ENCODE peak calls at places on chromosome 1, in ten cellular contexts. One of them, this sample, is unnamed.
A peak's percentile ranks its signal among the peaks of the same experiment; 100 is the strongest.

GRCh38 chr1:215957692-215958091 is 390.6 kb downstream of the KCTD3 start:
- DNase-seq in stimulated activated CD8-positive, alpha-beta memory T cell treated with anti-CD3 and anti-CD28 coated beads, Interleukin-4, amount 100 ng/mL, for 1 hour: no peak
- DNase-seq in head of caudate nucleus: no peak
- DNase-seq in endodermal cell: no peak
- DNase-seq in endothelial cell: no peak
- DNase-seq in SW480: no peak
- DNase-seq in T47D: no peak
- DNase-seq in NB4: no peak
- DNase-seq in spleen: no peak
- DNase-seq in activated T-cell treated with anti-CD3 and anti-CD28 coated beads, Interleukin-2, amount 50 U/mL, for 72 hours: no peak
- DNase-seq in this sample: no peak

GRCh38 chr1:45334308-45335245 is 5.4 kb upstream of the TOE1 start:
- DNase-seq in stimulated activated CD8-positive, alpha-beta memory T cell treated with anti-CD3 and anti-CD28 coated beads, Interleukin-4, amount 100 ng/mL, for 1 hour: no peak
- DNase-seq in head of caudate nucleus: peak; percentile 27
- DNase-seq in endodermal cell: peak; percentile 83
- DNase-seq in endothelial cell: no peak
- DNase-seq in SW480: no peak
- DNase-seq in T47D: no peak
- DNase-seq in NB4: peak; percentile 50
- DNase-seq in spleen: peak; percentile 78
- DNase-seq in activated T-cell treated with anti-CD3 and anti-CD28 coated beads, Interleukin-2, amount 50 U/mL, for 72 hours: no peak
- DNase-seq in this sample: no peak

GRCh38 chr1:225426395-225427248 is 1.2 kb downstream of the LBR start:
- DNase-seq in stimulated activated CD8-positive, alpha-beta memory T cell treated with anti-CD3 and anti-CD28 coated beads, Interleukin-4, amount 100 ng/mL, for 1 hour: peak; percentile 12
- DNase-seq in head of caudate nucleus: peak; percentile 25
- DNase-seq in endodermal cell: peak; percentile 75
- DNase-seq in endothelial cell: no peak
- DNase-seq in SW480: peak; percentile 58
- DNase-seq in T47D: peak; percentile 40
- DNase-seq in NB4: peak; percentile 70
- DNase-seq in spleen: peak; percentile 91
- DNase-seq in activated T-cell treated with anti-CD3 and anti-CD28 coated beads, Interleukin-2, amount 50 U/mL, for 72 hours: peak; percentile 33
- DNase-seq in this sample: no peak

GRCh38 chr1:21816602-21817302 is 4.7 kb downstream of the LDLRAD2 start:
- DNase-seq in stimulated activated CD8-positive, alpha-beta memory T cell treated with anti-CD3 and anti-CD28 coated beads, Interleukin-4, amount 100 ng/mL, for 1 hour: no peak
- DNase-seq in head of caudate nucleus: no peak
- DNase-seq in endodermal cell: peak; percentile 47
- DNase-seq in endothelial cell: no peak
- DNase-seq in SW480: peak; percentile 77
- DNase-seq in T47D: no peak
- DNase-seq in NB4: no peak
- DNase-seq in spleen: no peak
- DNase-seq in activated T-cell treated with anti-CD3 and anti-CD28 coated beads, Interleukin-2, amount 50 U/mL, for 72 hours: no peak
- DNase-seq in this sample: no peak

GRCh38 chr1:192497214-192497794 is 78.3 kb upstream of the RGS1 start:
- DNase-seq in stimulated activated CD8-positive, alpha-beta memory T cell treated with anti-CD3 and anti-CD28 coated beads, Interleukin-4, amount 100 ng/mL, for 1 hour: no peak
- DNase-seq in head of caudate nucleus: no peak
- DNase-seq in endodermal cell: no peak
- DNase-seq in endothelial cell: no peak
- DNase-seq in SW480: no peak
- DNase-seq in T47D: no peak
- DNase-seq in NB4: no peak
- DNase-seq in spleen: no peak
- DNase-seq in activated T-cell treated with anti-CD3 and anti-CD28 coated beads, Interleukin-2, amount 50 U/mL, for 72 hours: no peak
- DNase-seq in this sample: no peak

GRCh38 chr1:173164686-173165085 is 42.4 kb downstream of the TNFSF4 start:
- DNase-seq in stimulated activated CD8-positive, alpha-beta memory T cell treated with anti-CD3 and anti-CD28 coated beads, Interleukin-4, amount 100 ng/mL, for 1 hour: no peak
- DNase-seq in head of caudate nucleus: no peak
- DNase-seq in endodermal cell: peak; percentile 49
- DNase-seq in endothelial cell: no peak
- DNase-seq in SW480: no peak
- DNase-seq in T47D: no peak
- DNase-seq in NB4: no peak
- DNase-seq in spleen: no peak
- DNase-seq in activated T-cell treated with anti-CD3 and anti-CD28 coated beads, Interleukin-2, amount 50 U/mL, for 72 hours: no peak
- DNase-seq in this sample: no peak

GRCh38 chr1:91605566-91605965 is 104.9 kb downstream of the CDC7 start:
- DNase-seq in stimulated activated CD8-positive, alpha-beta memory T cell treated with anti-CD3 and anti-CD28 coated beads, Interleukin-4, amount 100 ng/mL, for 1 hour: no peak
- DNase-seq in head of caudate nucleus: no peak
- DNase-seq in endodermal cell: no peak
- DNase-seq in endothelial cell: no peak
- DNase-seq in SW480: no peak
- DNase-seq in T47D: no peak
- DNase-seq in NB4: no peak
- DNase-seq in spleen: no peak
- DNase-seq in activated T-cell treated with anti-CD3 and anti-CD28 coated beads, Interleukin-2, amount 50 U/mL, for 72 hours: no peak
- DNase-seq in this sample: no peak

GRCh38 chr1:201085902-201086735 is 26.1 kb downstream of the CACNA1S start:
- DNase-seq in stimulated activated CD8-positive, alpha-beta memory T cell treated with anti-CD3 and anti-CD28 coated beads, Interleukin-4, amount 100 ng/mL, for 1 hour: no peak
- DNase-seq in head of caudate nucleus: peak; percentile 62
- DNase-seq in endodermal cell: peak; percentile 92
- DNase-seq in endothelial cell: peak; percentile 55
- DNase-seq in SW480: peak; percentile 53
- DNase-seq in T47D: peak; percentile 77
- DNase-seq in NB4: peak; percentile 50
- DNase-seq in spleen: no peak
- DNase-seq in activated T-cell treated with anti-CD3 and anti-CD28 coated beads, Interleukin-2, amount 50 U/mL, for 72 hours: peak; percentile 44
- DNase-seq in this sample: no peak

GRCh38 chr1:237814319-237814924 is 76.3 kb downstream of the ZP4 start:
- DNase-seq in stimulated activated CD8-positive, alpha-beta memory T cell treated with anti-CD3 and anti-CD28 coated beads, Interleukin-4, amount 100 ng/mL, for 1 hour: no peak
- DNase-seq in head of caudate nucleus: no peak
- DNase-seq in endodermal cell: no peak
- DNase-seq in endothelial cell: no peak
- DNase-seq in SW480: peak; percentile 13
- DNase-seq in T47D: peak; percentile 31
- DNase-seq in NB4: peak; percentile 41
- DNase-seq in spleen: no peak
- DNase-seq in activated T-cell treated with anti-CD3 and anti-CD28 coated beads, Interleukin-2, amount 50 U/mL, for 72 hours: no peak
- DNase-seq in this sample: no peak

GRCh38 chr1:168834225-168834872 is 105.3 kb upstream of the DPT start:
- DNase-seq in stimulated activated CD8-positive, alpha-beta memory T cell treated with anti-CD3 and anti-CD28 coated beads, Interleukin-4, amount 100 ng/mL, for 1 hour: no peak
- DNase-seq in head of caudate nucleus: no peak
- DNase-seq in endodermal cell: no peak
- DNase-seq in endothelial cell: no peak
- DNase-seq in SW480: peak; percentile 62
- DNase-seq in T47D: no peak
- DNase-seq in NB4: no peak
- DNase-seq in spleen: no peak
- DNase-seq in activated T-cell treated with anti-CD3 and anti-CD28 coated beads, Interleukin-2, amount 50 U/mL, for 72 hours: no peak
- DNase-seq in this sample: no peak

GRCh38 chr1:10888791-10889627 is 92.6 kb upstream of the CASZ1 start:
- DNase-seq in stimulated activated CD8-positive, alpha-beta memory T cell treated with anti-CD3 and anti-CD28 coated beads, Interleukin-4, amount 100 ng/mL, for 1 hour: no peak
- DNase-seq in head of caudate nucleus: no peak
- DNase-seq in endodermal cell: peak; percentile 70
- DNase-seq in endothelial cell: no peak
- DNase-seq in SW480: no peak
- DNase-seq in T47D: no peak
- DNase-seq in NB4: no peak
- DNase-seq in spleen: no peak
- DNase-seq in activated T-cell treated with anti-CD3 and anti-CD28 coated beads, Interleukin-2, amount 50 U/mL, for 72 hours: no peak
- DNase-seq in this sample: no peak

GRCh38 chr1:29712275-29712633 is 475.9 kb downstream of the PTPRU start:
- DNase-seq in stimulated activated CD8-positive, alpha-beta memory T cell treated with anti-CD3 and anti-CD28 coated beads, Interleukin-4, amount 100 ng/mL, for 1 hour: no peak
- DNase-seq in head of caudate nucleus: no peak
- DNase-seq in endodermal cell: no peak
- DNase-seq in endothelial cell: no peak
- DNase-seq in SW480: no peak
- DNase-seq in T47D: no peak
- DNase-seq in NB4: no peak
- DNase-seq in spleen: no peak
- DNase-seq in activated T-cell treated with anti-CD3 and anti-CD28 coated beads, Interleukin-2, amount 50 U/mL, for 72 hours: no peak
- DNase-seq in this sample: no peak

GRCh38 chr1:210949039-210949438 is 184.9 kb downstream of the KCNH1 start:
- DNase-seq in stimulated activated CD8-positive, alpha-beta memory T cell treated with anti-CD3 and anti-CD28 coated beads, Interleukin-4, amount 100 ng/mL, for 1 hour: no peak
- DNase-seq in head of caudate nucleus: no peak
- DNase-seq in endodermal cell: no peak
- DNase-seq in endothelial cell: no peak
- DNase-seq in SW480: no peak
- DNase-seq in T47D: no peak
- DNase-seq in NB4: no peak
- DNase-seq in spleen: no peak
- DNase-seq in activated T-cell treated with anti-CD3 and anti-CD28 coated beads, Interleukin-2, amount 50 U/mL, for 72 hours: no peak
- DNase-seq in this sample: no peak

GRCh38 chr1:172637522-172637921 is 21.4 kb upstream of the FASLG start:
- DNase-seq in stimulated activated CD8-positive, alpha-beta memory T cell treated with anti-CD3 and anti-CD28 coated beads, Interleukin-4, amount 100 ng/mL, for 1 hour: no peak
- DNase-seq in head of caudate nucleus: peak; percentile 21
- DNase-seq in endodermal cell: no peak
- DNase-seq in endothelial cell: no peak
- DNase-seq in SW480: peak; percentile 52
- DNase-seq in T47D: no peak
- DNase-seq in NB4: peak; percentile 39
- DNase-seq in spleen: no peak
- DNase-seq in activated T-cell treated with anti-CD3 and anti-CD28 coated beads, Interleukin-2, amount 50 U/mL, for 72 hours: peak; percentile 21
- DNase-seq in this sample: no peak

GRCh38 chr1:58331156-58331555 is 215.4 kb downstream of the OMA1 start:
- DNase-seq in stimulated activated CD8-positive, alpha-beta memory T cell treated with anti-CD3 and anti-CD28 coated beads, Interleukin-4, amount 100 ng/mL, for 1 hour: no peak
- DNase-seq in head of caudate nucleus: no peak
- DNase-seq in endodermal cell: no peak
- DNase-seq in endothelial cell: no peak
- DNase-seq in SW480: no peak
- DNase-seq in T47D: no peak
- DNase-seq in NB4: no peak
- DNase-seq in spleen: no peak
- DNase-seq in activated T-cell treated with anti-CD3 and anti-CD28 coated beads, Interleukin-2, amount 50 U/mL, for 72 hours: no peak
- DNase-seq in this sample: no peak

GRCh38 chr1:111140680-111140967 is 601 bp downstream of the CEPT1 start:
- DNase-seq in stimulated activated CD8-positive, alpha-beta memory T cell treated with anti-CD3 and anti-CD28 coated beads, Interleukin-4, amount 100 ng/mL, for 1 hour: no peak
- DNase-seq in head of caudate nucleus: no peak
- DNase-seq in endodermal cell: peak; percentile 84
- DNase-seq in endothelial cell: peak; percentile 54
- DNase-seq in SW480: peak; percentile 74
- DNase-seq in T47D: peak; percentile 51
- DNase-seq in NB4: no peak
- DNase-seq in spleen: no peak
- DNase-seq in activated T-cell treated with anti-CD3 and anti-CD28 coated beads, Interleukin-2, amount 50 U/mL, for 72 hours: no peak
- DNase-seq in this sample: no peak

GRCh38 chr1:192974701-192975100 is 84.5 kb downstream of the UCHL5 start:
- DNase-seq in stimulated activated CD8-positive, alpha-beta memory T cell treated with anti-CD3 and anti-CD28 coated beads, Interleukin-4, amount 100 ng/mL, for 1 hour: no peak
- DNase-seq in head of caudate nucleus: no peak
- DNase-seq in endodermal cell: no peak
- DNase-seq in endothelial cell: no peak
- DNase-seq in SW480: peak; percentile 63
- DNase-seq in T47D: no peak
- DNase-seq in NB4: no peak
- DNase-seq in spleen: no peak
- DNase-seq in activated T-cell treated with anti-CD3 and anti-CD28 coated beads, Interleukin-2, amount 50 U/mL, for 72 hours: no peak
- DNase-seq in this sample: no peak

GRCh38 chr1:55245781-55246180 is 30.6 kb upstream of the USP24 start:
- DNase-seq in stimulated activated CD8-positive, alpha-beta memory T cell treated with anti-CD3 and anti-CD28 coated beads, Interleukin-4, amount 100 ng/mL, for 1 hour: no peak
- DNase-seq in head of caudate nucleus: no peak
- DNase-seq in endodermal cell: no peak
- DNase-seq in endothelial cell: no peak
- DNase-seq in SW480: no peak
- DNase-seq in T47D: peak; percentile 73
- DNase-seq in NB4: peak; percentile 8
- DNase-seq in spleen: no peak
- DNase-seq in activated T-cell treated with anti-CD3 and anti-CD28 coated beads, Interleukin-2, amount 50 U/mL, for 72 hours: no peak
- DNase-seq in this sample: no peak

GRCh38 chr1:92784051-92784638 is 763 bp downstream of the EVI5 start:
- DNase-seq in stimulated activated CD8-positive, alpha-beta memory T cell treated with anti-CD3 and anti-CD28 coated beads, Interleukin-4, amount 100 ng/mL, for 1 hour: no peak
- DNase-seq in head of caudate nucleus: peak; percentile 17
- DNase-seq in endodermal cell: peak; percentile 68
- DNase-seq in endothelial cell: peak; percentile 19
- DNase-seq in SW480: peak; percentile 48
- DNase-seq in T47D: peak; percentile 22
- DNase-seq in NB4: peak; percentile 51
- DNase-seq in spleen: no peak
- DNase-seq in activated T-cell treated with anti-CD3 and anti-CD28 coated beads, Interleukin-2, amount 50 U/mL, for 72 hours: peak; percentile 59
- DNase-seq in this sample: no peak

GRCh38 chr1:81158592-81158991 is 642.1 kb upstream of the ADGRL2 start:
- DNase-seq in stimulated activated CD8-positive, alpha-beta memory T cell treated with anti-CD3 and anti-CD28 coated beads, Interleukin-4, amount 100 ng/mL, for 1 hour: no peak
- DNase-seq in head of caudate nucleus: no peak
- DNase-seq in endodermal cell: peak; percentile 47
- DNase-seq in endothelial cell: no peak
- DNase-seq in SW480: no peak
- DNase-seq in T47D: no peak
- DNase-seq in NB4: no peak
- DNase-seq in spleen: no peak
- DNase-seq in activated T-cell treated with anti-CD3 and anti-CD28 coated beads, Interleukin-2, amount 50 U/mL, for 72 hours: no peak
- DNase-seq in this sample: no peak

GRCh38 chr1:25568834-25569598 is 25.6 kb downstream of the LDLRAP1 start:
- DNase-seq in stimulated activated CD8-positive, alpha-beta memory T cell treated with anti-CD3 and anti-CD28 coated beads, Interleukin-4, amount 100 ng/mL, for 1 hour: no peak
- DNase-seq in head of caudate nucleus: no peak
- DNase-seq in endodermal cell: no peak
- DNase-seq in endothelial cell: no peak
- DNase-seq in SW480: peak; percentile 90
- DNase-seq in T47D: no peak
- DNase-seq in NB4: peak; percentile 67
- DNase-seq in spleen: no peak
- DNase-seq in activated T-cell treated with anti-CD3 and anti-CD28 coated beads, Interleukin-2, amount 50 U/mL, for 72 hours: peak; percentile 34
- DNase-seq in this sample: no peak

GRCh38 chr1:226656601-226657277 is 82.3 kb downstream of the ITPKB start:
- DNase-seq in stimulated activated CD8-positive, alpha-beta memory T cell treated with anti-CD3 and anti-CD28 coated beads, Interleukin-4, amount 100 ng/mL, for 1 hour: no peak
- DNase-seq in head of caudate nucleus: no peak
- DNase-seq in endodermal cell: no peak
- DNase-seq in endothelial cell: no peak
- DNase-seq in SW480: no peak
- DNase-seq in T47D: no peak
- DNase-seq in NB4: no peak
- DNase-seq in spleen: peak; percentile 72
- DNase-seq in activated T-cell treated with anti-CD3 and anti-CD28 coated beads, Interleukin-2, amount 50 U/mL, for 72 hours: no peak
- DNase-seq in this sample: no peak

GRCh38 chr1:12618661-12619395 is 818 bp upstream of the DHRS3 start:
- DNase-seq in stimulated activated CD8-positive, alpha-beta memory T cell treated with anti-CD3 and anti-CD28 coated beads, Interleukin-4, amount 100 ng/mL, for 1 hour: peak; percentile 29
- DNase-seq in head of caudate nucleus: peak; percentile 51
- DNase-seq in endodermal cell: peak; percentile 91
- DNase-seq in endothelial cell: peak; percentile 39
- DNase-seq in SW480: peak; percentile 98
- DNase-seq in T47D: no peak
- DNase-seq in NB4: peak; percentile 84
- DNase-seq in spleen: peak; percentile 82
- DNase-seq in activated T-cell treated with anti-CD3 and anti-CD28 coated beads, Interleukin-2, amount 50 U/mL, for 72 hours: peak; percentile 62
- DNase-seq in this sample: no peak

GRCh38 chr1:39173995-39174380 is 30.5 kb upstream of the MACF1 start:
- DNase-seq in stimulated activated CD8-positive, alpha-beta memory T cell treated with anti-CD3 and anti-CD28 coated beads, Interleukin-4, amount 100 ng/mL, for 1 hour: no peak
- DNase-seq in head of caudate nucleus: no peak
- DNase-seq in endodermal cell: no peak
- DNase-seq in endothelial cell: no peak
- DNase-seq in SW480: no peak
- DNase-seq in T47D: no peak
- DNase-seq in NB4: no peak
- DNase-seq in spleen: no peak
- DNase-seq in activated T-cell treated with anti-CD3 and anti-CD28 coated beads, Interleukin-2, amount 50 U/mL, for 72 hours: no peak
- DNase-seq in this sample: no peak

GRCh38 chr1:17189632-17190525 is 15.0 kb upstream of the PADI1 start:
- DNase-seq in stimulated activated CD8-positive, alpha-beta memory T cell treated with anti-CD3 and anti-CD28 coated beads, Interleukin-4, amount 100 ng/mL, for 1 hour: no peak
- DNase-seq in head of caudate nucleus: peak; percentile 6
- DNase-seq in endodermal cell: peak; percentile 65
- DNase-seq in endothelial cell: no peak
- DNase-seq in SW480: peak; percentile 91
- DNase-seq in T47D: peak; percentile 81
- DNase-seq in NB4: no peak
- DNase-seq in spleen: no peak
- DNase-seq in activated T-cell treated with anti-CD3 and anti-CD28 coated beads, Interleukin-2, amount 50 U/mL, for 72 hours: no peak
- DNase-seq in this sample: no peak

This sample was measured in esophagus squamous epithelium.